ENCODE peak calls at places on chromosomes 7 and 10, in five cellular contexts. C is neuronal stem cell, W is H1, V is IMR-90, P is trophoblast cell. I is an unnamed sample. For H3K36me3, the result is how much of the 10 kb centered on the place peaks cover.

GRCh38 chr7:1124164-1124563 is 35.8 kb downstream of the ZFAND2A start:
- DNase-seq in C (no peak), W (no peak), V (no peak), P (no peak), I (no peak)

GRCh38 chr7:33773053-33773452 is 132.3 kb upstream of the BMPER start:
- DNase-seq in C (no peak), W (no peak), V (peak), P (no peak), I (peak)

GRCh38 chr10:101816913-101817541 is 1.2 kb downstream of the OGA start:
- DNase-seq in C (no peak), W (no peak), V (no peak), P (no peak), I (peak)

GRCh38 chr10:104834580-104834979 is 193.5 kb downstream of the SORCS3 start:
- DNase-seq in C (no peak), W (no peak), V (no peak), P (no peak), I (no peak)

GRCh38 chr7:138869353-138869752 is 71.4 kb upstream of the ATP6V0A4 start:
- DNase-seq in C (no peak), W (no peak), V (no peak), P (no peak), I (no peak)

GRCh38 chr10:78540355-78541076 is 506.9 kb downstream of the RPS24 start:
- DNase-seq in C (no peak), W (no peak), V (peak), P (no peak), I (no peak)

GRCh38 chr7:19916011-19916410 is 142.6 kb upstream of the TMEM196 start:
- DNase-seq in C (no peak), W (no peak), V (no peak), P (peak), I (no peak)

GRCh38 chr7:110775046-110775445 is 315.9 kb upstream of the LRRN3 start:
- DNase-seq in C (no peak), W (no peak), V (peak), P (peak), I (peak)

GRCh38 chr10:132991706-132992432 is 49.5 kb upstream of the CFAP46 start:
- DNase-seq in C (no peak), W (no peak), V (no peak), P (no peak), I (no peak)

GRCh38 chr7:2075811-2076210 is 156.9 kb downstream of the MAD1L1 start:
- DNase-seq in C (no peak), W (no peak), V (no peak), P (no peak), I (no peak)

GRCh38 chr10:58998924-58999713 is 177.3 kb upstream of the PHYHIPL start:
- DNase-seq in C (no peak), W (no peak), V (no peak), P (no peak), I (no peak)

DNA sequence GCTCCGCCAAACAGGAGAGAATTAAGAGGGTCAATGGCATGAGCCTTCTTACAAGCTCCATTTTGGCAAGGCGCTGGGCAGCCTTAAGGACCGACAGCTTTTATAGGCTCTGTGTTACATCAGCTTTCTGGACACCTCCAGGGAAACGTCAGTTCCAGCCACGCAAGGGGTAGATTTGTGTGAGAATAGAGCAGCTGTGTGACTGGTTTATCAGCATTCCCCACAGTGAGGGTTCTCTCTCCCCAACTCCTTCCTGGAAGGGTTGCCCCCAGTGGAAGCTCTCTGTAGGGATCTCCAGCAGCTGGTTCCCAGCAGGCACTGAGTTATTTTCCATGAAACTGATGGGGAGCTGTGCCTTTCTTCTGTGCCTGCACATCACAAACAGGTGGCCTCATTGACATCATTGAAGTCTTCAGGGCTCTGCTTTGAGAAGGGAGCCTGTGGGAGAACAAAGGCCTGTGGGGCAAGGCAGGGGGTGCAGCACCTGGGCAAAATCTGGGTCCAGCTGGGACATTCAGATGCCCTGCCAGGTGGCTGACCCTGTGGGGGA is at the start of gene CUZD1:
- DNase-seq in C (no peak), W (no peak), V (no peak), P (no peak), I (no peak)
- H4K91ac ChIP-seq in C (no peak), W (peak), V (no peak), P (no peak), I (no peak)

DNA sequence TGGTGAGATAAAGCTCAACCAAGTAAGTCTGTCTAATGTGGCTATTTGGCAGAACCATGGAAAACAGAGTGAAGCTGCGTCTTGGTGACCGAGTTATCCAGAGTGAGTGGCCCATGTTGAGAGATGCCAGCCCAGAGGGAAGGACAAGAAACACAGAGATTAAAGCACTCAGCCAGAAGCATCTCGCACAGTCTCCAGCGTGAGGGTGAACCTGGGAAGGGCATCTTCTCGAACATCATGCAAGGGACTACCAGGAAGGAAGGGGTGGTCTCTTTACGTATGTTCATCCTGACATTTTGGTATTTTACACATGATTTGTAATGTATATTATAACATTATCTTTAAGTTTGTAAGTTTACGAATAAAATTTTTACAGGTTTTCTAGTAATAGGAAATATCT is 146.4 kb downstream of the TCERG1L start:
- DNase-seq in C (no peak), W (no peak), V (no peak), P (no peak), I (no peak)
- H3K36me3 ChIP-seq in C (under half), W (under half), V (under half), P (under half), I (under half)

DNA sequence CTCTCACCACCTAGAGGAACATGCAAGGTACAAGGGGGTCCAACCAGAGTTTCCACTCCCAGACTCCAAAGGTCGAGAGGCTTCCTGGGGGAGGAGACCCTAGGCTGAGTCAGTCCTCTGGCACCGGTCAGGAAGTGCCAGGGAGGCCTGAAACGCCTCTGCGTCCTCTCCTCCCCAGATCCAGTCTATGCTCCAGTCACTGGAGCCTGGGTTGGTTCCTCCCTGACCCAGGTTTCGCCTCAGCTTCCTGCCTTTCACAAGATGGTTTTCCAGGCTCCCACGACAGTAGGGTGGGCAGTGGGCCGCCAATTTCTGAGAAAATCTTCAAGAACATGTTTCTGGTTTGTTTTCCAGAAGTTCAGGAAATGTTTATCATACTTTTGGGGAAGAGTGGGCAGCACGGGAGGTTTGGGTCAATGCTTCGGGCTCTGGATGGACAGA is 30.0 kb downstream of the DUSP5 start:
- DNase-seq in C (no peak), W (no peak), V (no peak), P (no peak), I (peak)
- H4K91ac ChIP-seq in C (no peak), W (peak), V (peak), P (no peak), I (no peak)

GRCh38 chr10:1347962-1348772 is 292.0 kb downstream of the WDR37 start:
- DNase-seq in C (no peak), W (no peak), V (no peak), P (no peak), I (no peak)
- H3K36me3 ChIP-seq in C (under half), W (under half), V (under half), P (under half), I (under half)

DNA sequence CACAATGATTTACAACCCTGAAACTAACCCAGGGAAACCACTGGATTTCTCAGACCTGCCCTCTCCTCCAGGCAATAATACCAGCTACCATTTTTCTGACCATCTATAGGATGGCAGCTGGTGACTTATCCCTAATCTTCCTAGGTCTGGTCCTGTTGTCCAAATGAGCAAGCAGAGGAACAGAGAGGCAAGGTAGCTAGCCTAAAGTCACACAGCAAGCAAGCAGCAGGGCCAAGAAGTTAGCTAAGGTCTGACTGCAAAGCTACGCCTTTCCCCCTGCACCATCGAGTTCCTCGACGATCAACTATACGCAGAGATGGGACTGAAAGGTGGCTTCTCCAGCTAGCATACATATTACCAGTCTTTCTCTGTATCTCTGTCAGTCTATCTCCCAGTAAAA is 25.3 kb downstream of the ATXN7L1 start:
- DNase-seq in C (no peak), W (no peak), V (no peak), P (no peak), I (no peak)
- H4K91ac ChIP-seq in C (no peak), W (no peak), V (no peak), P (no peak), I (no peak)

DNA sequence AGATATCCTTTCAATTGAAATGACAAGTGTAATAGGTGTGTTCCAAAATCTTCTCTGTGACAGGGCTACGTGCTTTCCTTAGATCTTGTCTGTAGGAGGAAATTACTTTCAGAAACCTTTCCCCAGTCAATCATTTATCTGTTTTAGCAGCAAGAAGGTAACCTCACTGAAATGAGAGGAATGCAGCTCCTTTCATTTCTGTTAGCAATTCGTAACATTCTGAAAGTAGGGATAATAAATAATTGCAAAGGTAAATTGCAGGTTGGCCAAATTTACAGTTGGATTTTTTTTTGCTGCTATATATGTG is 245.3 kb downstream of the CELF2 start:
- DNase-seq in C (no peak), W (no peak), V (no peak), P (no peak), I (no peak)
- H3K36me3 ChIP-seq in C (under half), W (under half), V (under half), P (under half), I (under half)

GRCh38 chr10:118969014-118969413 is 60.5 kb upstream of the NANOS1 start:
- DNase-seq in C (no peak), W (no peak), V (no peak), P (no peak), I (no peak)
- H4K91ac ChIP-seq in C (no peak), W (no peak), V (no peak), P (no peak), I (no peak)

DNA sequence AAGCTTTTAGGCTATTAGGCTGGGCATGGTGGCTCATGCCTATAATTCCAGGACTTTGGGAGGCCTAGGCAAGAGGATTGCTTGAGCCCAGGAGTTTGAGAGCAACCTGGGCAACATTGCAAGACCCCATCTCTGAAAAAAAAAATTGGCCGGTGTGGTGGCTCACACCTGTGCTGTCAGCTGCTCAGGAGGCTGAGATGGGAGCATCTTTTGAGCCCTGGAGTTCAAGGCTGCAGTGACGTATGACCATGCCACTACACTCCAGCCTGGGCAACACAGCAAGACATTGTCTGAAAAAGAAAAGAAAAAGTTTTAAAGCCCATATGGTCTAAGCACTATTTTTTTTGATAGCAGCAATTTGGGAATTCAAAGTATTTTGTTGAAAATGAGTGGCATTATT is 15.8 kb upstream of the SEC61A2 start:
- DNase-seq in C (no peak), W (no peak), V (no peak), P (no peak), I (no peak)
- H3K36me3 ChIP-seq in C (under half), W (under half), V (under half), P (under half), I (under half)

I was measured in mesenchymal stem cell.